ENCODE peak calls at places on chromosomes 13 and 19, in ten cellular contexts. One of them, this sample, is unnamed.

GRCh38 chr13:68056816-68057710 is 826.9 kb upstream of the PCDH9 start:
- DNase-seq in midbrain: no peak
- DNase-seq in effector memory CD4-positive, alpha-beta T cell: no peak
- DNase-seq in cardiac fibroblast: peak
- DNase-seq in ACHN: peak
- DNase-seq in stimulated activated CD4-positive, alpha-beta T cell treated with anti-CD3 and anti-CD28 coated beads, Interleukin-4, amount 100 ng/mL, for 24 hours: no peak
- DNase-seq in mucosa of gallbladder: no peak
- DNase-seq in substantia nigra: no peak
- DNase-seq in GM03348: no peak
- DNase-seq in CD8-positive, alpha-beta memory T cell: no peak
- DNase-seq in this sample: no peak

GRCh38 chr19:8473652-8474476 is 28.6 kb downstream of the PRAM1 start:
- DNase-seq in mucosa of gallbladder: no peak
- DNase-seq in stimulated activated CD4-positive, alpha-beta T cell treated with anti-CD3 and anti-CD28 coated beads, Interleukin-4, amount 100 ng/mL, for 24 hours: no peak
- DNase-seq in CD8-positive, alpha-beta memory T cell: no peak
- DNase-seq in substantia nigra: no peak
- DNase-seq in midbrain: peak
- DNase-seq in ACHN: no peak
- DNase-seq in cardiac fibroblast: no peak
- DNase-seq in effector memory CD4-positive, alpha-beta T cell: no peak
- DNase-seq in GM03348: no peak
- DNase-seq in this sample: no peak

GRCh38 chr13:32443111-32443510 is 15.2 kb upstream of the N4BP2L1 start:
- DNase-seq in mucosa of gallbladder: peak
- DNase-seq in CD8-positive, alpha-beta memory T cell: peak
- DNase-seq in GM03348: no peak
- DNase-seq in substantia nigra: no peak
- DNase-seq in stimulated activated CD4-positive, alpha-beta T cell treated with anti-CD3 and anti-CD28 coated beads, Interleukin-4, amount 100 ng/mL, for 24 hours: peak
- DNase-seq in effector memory CD4-positive, alpha-beta T cell: no peak
- DNase-seq in cardiac fibroblast: peak
- DNase-seq in ACHN: peak
- DNase-seq in midbrain: no peak
- DNase-seq in this sample: no peak

GRCh38 chr13:71621152-71622124 is 245.6 kb downstream of the DACH1 start:
- DNase-seq in CD8-positive, alpha-beta memory T cell: no peak
- DNase-seq in mucosa of gallbladder: no peak
- DNase-seq in effector memory CD4-positive, alpha-beta T cell: no peak
- DNase-seq in ACHN: no peak
- DNase-seq in midbrain: no peak
- DNase-seq in GM03348: no peak
- DNase-seq in cardiac fibroblast: no peak
- DNase-seq in stimulated activated CD4-positive, alpha-beta T cell treated with anti-CD3 and anti-CD28 coated beads, Interleukin-4, amount 100 ng/mL, for 24 hours: no peak
- DNase-seq in substantia nigra: no peak
- DNase-seq in this sample: peak

GRCh38 chr13:74158028-74158427 is 23.8 kb upstream of the KLF12 start:
- DNase-seq in CD8-positive, alpha-beta memory T cell: no peak
- DNase-seq in stimulated activated CD4-positive, alpha-beta T cell treated with anti-CD3 and anti-CD28 coated beads, Interleukin-4, amount 100 ng/mL, for 24 hours: no peak
- DNase-seq in ACHN: no peak
- DNase-seq in midbrain: no peak
- DNase-seq in GM03348: no peak
- DNase-seq in substantia nigra: no peak
- DNase-seq in cardiac fibroblast: peak
- DNase-seq in mucosa of gallbladder: no peak
- DNase-seq in effector memory CD4-positive, alpha-beta T cell: no peak
- DNase-seq in this sample: no peak

GRCh38 chr19:47240996-47241918 is 10.3 kb upstream of the BBC3 start:
- DNase-seq in ACHN: peak
- DNase-seq in stimulated activated CD4-positive, alpha-beta T cell treated with anti-CD3 and anti-CD28 coated beads, Interleukin-4, amount 100 ng/mL, for 24 hours: peak
- DNase-seq in GM03348: peak
- DNase-seq in CD8-positive, alpha-beta memory T cell: peak
- DNase-seq in cardiac fibroblast: peak
- DNase-seq in mucosa of gallbladder: peak
- DNase-seq in midbrain: peak
- DNase-seq in effector memory CD4-positive, alpha-beta T cell: peak
- DNase-seq in substantia nigra: peak
- DNase-seq in this sample: peak

GRCh38 chr13:43087960-43088580 is 64.7 kb downstream of the DNAJC15 start:
- DNase-seq in cardiac fibroblast: peak
- DNase-seq in ACHN: no peak
- DNase-seq in GM03348: peak
- DNase-seq in effector memory CD4-positive, alpha-beta T cell: no peak
- DNase-seq in CD8-positive, alpha-beta memory T cell: no peak
- DNase-seq in substantia nigra: no peak
- DNase-seq in stimulated activated CD4-positive, alpha-beta T cell treated with anti-CD3 and anti-CD28 coated beads, Interleukin-4, amount 100 ng/mL, for 24 hours: no peak
- DNase-seq in mucosa of gallbladder: no peak
- DNase-seq in midbrain: no peak
- DNase-seq in this sample: no peak

GRCh38 chr13:21849323-21849722 is 178.4 kb downstream of the FGF9 start:
- DNase-seq in stimulated activated CD4-positive, alpha-beta T cell treated with anti-CD3 and anti-CD28 coated beads, Interleukin-4, amount 100 ng/mL, for 24 hours: peak
- DNase-seq in GM03348: peak
- DNase-seq in CD8-positive, alpha-beta memory T cell: peak
- DNase-seq in midbrain: no peak
- DNase-seq in effector memory CD4-positive, alpha-beta T cell: no peak
- DNase-seq in ACHN: peak
- DNase-seq in substantia nigra: no peak
- DNase-seq in cardiac fibroblast: peak
- DNase-seq in mucosa of gallbladder: peak
- DNase-seq in this sample: peak

GRCh38 chr13:50158385-50159165 is 143.3 kb downstream of the KCNRG start:
- DNase-seq in ACHN: no peak
- DNase-seq in CD8-positive, alpha-beta memory T cell: no peak
- DNase-seq in midbrain: no peak
- DNase-seq in GM03348: no peak
- DNase-seq in cardiac fibroblast: no peak
- DNase-seq in mucosa of gallbladder: no peak
- DNase-seq in effector memory CD4-positive, alpha-beta T cell: no peak
- DNase-seq in stimulated activated CD4-positive, alpha-beta T cell treated with anti-CD3 and anti-CD28 coated beads, Interleukin-4, amount 100 ng/mL, for 24 hours: no peak
- DNase-seq in substantia nigra: no peak
- DNase-seq in this sample: no peak

GRCh38 chr19:43560687-43561086 is 14.6 kb downstream of the XRCC1 start:
- DNase-seq in GM03348: no peak
- DNase-seq in cardiac fibroblast: peak
- DNase-seq in substantia nigra: no peak
- DNase-seq in stimulated activated CD4-positive, alpha-beta T cell treated with anti-CD3 and anti-CD28 coated beads, Interleukin-4, amount 100 ng/mL, for 24 hours: no peak
- DNase-seq in ACHN: peak
- DNase-seq in CD8-positive, alpha-beta memory T cell: no peak
- DNase-seq in effector memory CD4-positive, alpha-beta T cell: no peak
- DNase-seq in mucosa of gallbladder: no peak
- DNase-seq in midbrain: no peak
- DNase-seq in this sample: no peak

GRCh38 chr13:52809310-52809769 is 39.1 kb downstream of the PCDH8 start:
- DNase-seq in mucosa of gallbladder: peak
- DNase-seq in midbrain: peak
- DNase-seq in cardiac fibroblast: peak
- DNase-seq in ACHN: peak
- DNase-seq in effector memory CD4-positive, alpha-beta T cell: no peak
- DNase-seq in GM03348: peak
- DNase-seq in stimulated activated CD4-positive, alpha-beta T cell treated with anti-CD3 and anti-CD28 coated beads, Interleukin-4, amount 100 ng/mL, for 24 hours: peak
- DNase-seq in CD8-positive, alpha-beta memory T cell: peak
- DNase-seq in substantia nigra: peak
- DNase-seq in this sample: peak

GRCh38 chr13:26910754-26911465 is 150.3 kb upstream of the GPR12 start:
- DNase-seq in CD8-positive, alpha-beta memory T cell: no peak
- DNase-seq in ACHN: no peak
- DNase-seq in stimulated activated CD4-positive, alpha-beta T cell treated with anti-CD3 and anti-CD28 coated beads, Interleukin-4, amount 100 ng/mL, for 24 hours: no peak
- DNase-seq in substantia nigra: no peak
- DNase-seq in cardiac fibroblast: no peak
- DNase-seq in midbrain: no peak
- DNase-seq in effector memory CD4-positive, alpha-beta T cell: no peak
- DNase-seq in GM03348: no peak
- DNase-seq in mucosa of gallbladder: no peak
- DNase-seq in this sample: no peak

GRCh38 chr13:34294483-34295129 is 476.7 kb downstream of the RFC3 start:
- DNase-seq in ACHN: no peak
- DNase-seq in GM03348: peak
- DNase-seq in CD8-positive, alpha-beta memory T cell: no peak
- DNase-seq in midbrain: no peak
- DNase-seq in stimulated activated CD4-positive, alpha-beta T cell treated with anti-CD3 and anti-CD28 coated beads, Interleukin-4, amount 100 ng/mL, for 24 hours: no peak
- DNase-seq in effector memory CD4-positive, alpha-beta T cell: no peak
- DNase-seq in substantia nigra: no peak
- DNase-seq in cardiac fibroblast: peak
- DNase-seq in mucosa of gallbladder: no peak
- DNase-seq in this sample: peak

GRCh38 chr13:71968025-71968424 is 101.0 kb upstream of the DACH1 start:
- DNase-seq in GM03348: no peak
- DNase-seq in ACHN: no peak
- DNase-seq in mucosa of gallbladder: no peak
- DNase-seq in CD8-positive, alpha-beta memory T cell: no peak
- DNase-seq in stimulated activated CD4-positive, alpha-beta T cell treated with anti-CD3 and anti-CD28 coated beads, Interleukin-4, amount 100 ng/mL, for 24 hours: no peak
- DNase-seq in substantia nigra: no peak
- DNase-seq in midbrain: no peak
- DNase-seq in effector memory CD4-positive, alpha-beta T cell: no peak
- DNase-seq in cardiac fibroblast: no peak
- DNase-seq in this sample: no peak